ENCODE peak calls at places on chromosomes 12 and 14, in nine cellular contexts. E is mammary epithelial cell, U is cardiac fibroblast, S is foreskin fibroblast, F is ovary, Q is adrenal gland, T is AG04450, J is IMR-90, K is hepatocyte. G is an unnamed sample.
A peak's percentile ranks its signal among the peaks of the same experiment; 100 is the strongest.

GRCh38 chr14:30214456-30215090 is 286.9 kb upstream of the PRKD1 start:
- DNase-seq in E (peak; percentile 55), U (peak; percentile 88), S (peak; percentile 64), F (no peak), Q (peak; percentile 34), T (peak; percentile 59), J (peak; percentile 85), K (peak; percentile 72), G (peak; percentile 79)

GRCh38 chr12:54220092-54220557 is 31.3 kb upstream of the SMUG1 start:
- DNase-seq in E (peak; percentile 79), U (peak; percentile 78), S (no peak), F (peak; percentile 72), Q (peak; percentile 76), T (peak; percentile 53), J (peak; percentile 74), K (peak; percentile 81), G (peak; percentile 74)

GRCh38 chr14:93114068-93114710 is 1.5 kb downstream of the ITPK1 start:
- DNase-seq in E (peak; percentile 20), U (no peak), S (no peak), F (peak; percentile 43), Q (no peak), T (no peak), J (no peak), K (peak; percentile 11), G (peak; percentile 14)

GRCh38 chr14:74886001-74886400 is 4.3 kb downstream of the DLST start:
- DNase-seq in E (peak; percentile 75), U (peak; percentile 92), S (peak; percentile 92), F (no peak), Q (no peak), T (peak; percentile 92), J (peak; percentile 98), K (no peak), G (peak; percentile 40)

GRCh38 chr12:15546102-15546701 is 223.9 kb downstream of the PTPRO start:
- DNase-seq in E (no peak), U (no peak), S (no peak), F (no peak), Q (no peak), T (no peak), J (no peak), K (no peak), G (no peak)

GRCh38 chr14:55604467-55604866 is 24.5 kb downstream of the KTN1 start:
- DNase-seq in E (no peak), U (no peak), S (no peak), F (no peak), Q (no peak), T (no peak), J (no peak), K (no peak), G (no peak)

GRCh38 chr14:74670726-74671125 is 42.2 kb downstream of the AREL1 start:
- DNase-seq in E (no peak), U (peak; percentile 45), S (no peak), F (no peak), Q (no peak), T (no peak), J (peak; percentile 82), K (no peak), G (no peak)

GRCh38 chr12:109680521-109681030 is 33.0 kb upstream of the FAM222A start:
- DNase-seq in E (no peak), U (no peak), S (no peak), F (no peak), Q (peak; percentile 47), T (no peak), J (no peak), K (no peak), G (no peak)

DNA sequence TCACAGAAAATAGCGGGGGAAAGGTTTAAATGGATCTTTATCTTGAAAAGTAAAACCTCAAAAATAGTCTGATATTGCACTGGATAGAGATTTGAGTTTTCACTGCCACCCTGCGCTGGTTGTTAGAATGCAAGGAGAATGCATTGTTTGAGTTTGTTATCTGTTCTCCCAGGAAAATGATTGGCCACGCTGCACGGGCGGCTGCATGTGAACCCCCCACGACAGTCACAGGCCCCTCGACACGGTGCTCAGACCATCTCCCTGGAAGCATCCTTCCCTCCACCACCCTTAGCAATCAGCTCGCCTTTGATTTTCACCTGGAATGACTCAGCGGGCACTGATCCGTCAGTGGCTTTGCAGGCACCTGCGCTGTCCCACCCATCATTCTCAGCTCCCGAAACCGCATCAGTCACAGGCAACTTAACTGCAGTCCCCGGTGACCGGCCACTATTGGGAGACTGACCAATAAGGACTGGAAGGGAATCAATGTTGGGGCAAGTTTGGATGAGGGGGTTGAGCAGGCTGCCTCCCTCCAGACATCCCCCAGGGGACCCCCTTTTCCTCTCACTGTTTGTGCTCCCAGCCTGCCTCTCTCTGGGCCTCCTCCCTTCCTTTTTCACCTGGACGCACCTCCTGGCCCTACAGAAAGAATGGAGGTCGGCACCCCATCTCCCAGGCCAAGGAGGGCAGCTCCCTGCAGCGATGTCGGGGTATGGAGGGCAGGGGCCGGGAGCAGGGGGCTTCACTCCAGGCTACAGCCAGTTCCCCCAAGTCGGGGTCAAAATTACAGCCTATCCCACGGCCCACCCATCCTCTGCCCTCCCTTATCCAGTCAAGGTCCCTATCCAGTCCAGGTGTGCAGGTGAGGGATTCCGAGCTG is 28.5 kb upstream of the C14orf180 start:
- DNase-seq in E (no peak), U (no peak), S (no peak), F (no peak), Q (peak; percentile 13), T (no peak), J (no peak), K (no peak), G (no peak)
- TF ChIP-seq CTCF in E (peak; percentile 47), U (no peak), S (no peak), F (no peak), Q (no peak), T (no peak), J (no peak), K (peak; percentile 12), G (no peak)

GRCh38 chr12:58922849-58923248 is 2.5 kb upstream of the LRIG3 start:
- DNase-seq in E (no peak), U (peak; percentile 46), S (peak; percentile 73), F (no peak), Q (no peak), T (no peak), J (peak; percentile 70), K (no peak), G (peak; percentile 54)

GRCh38 chr12:58919271-58920101 is 818 bp downstream of the LRIG3 start:
- DNase-seq in E (peak; percentile 76), U (peak; percentile 38), S (peak; percentile 18), F (peak; percentile 63), Q (peak; percentile 34), T (no peak), J (peak; percentile 58), K (peak; percentile 45), G (peak; percentile 66)

GRCh38 chr12:58923781-58924180 is 3.5 kb upstream of the LRIG3 start:
- DNase-seq in E (no peak), U (no peak), S (no peak), F (no peak), Q (no peak), T (no peak), J (no peak), K (no peak), G (peak; percentile 65)

GRCh38 chr12:58920102-58920955 is at the start of gene LRIG3:
- DNase-seq in E (peak; percentile 88), U (peak; percentile 91), S (peak; percentile 90), F (peak; percentile 94), Q (peak; percentile 73), T (peak; percentile 76), J (peak; percentile 89), K (peak; percentile 96), G (peak; percentile 64)

DNA sequence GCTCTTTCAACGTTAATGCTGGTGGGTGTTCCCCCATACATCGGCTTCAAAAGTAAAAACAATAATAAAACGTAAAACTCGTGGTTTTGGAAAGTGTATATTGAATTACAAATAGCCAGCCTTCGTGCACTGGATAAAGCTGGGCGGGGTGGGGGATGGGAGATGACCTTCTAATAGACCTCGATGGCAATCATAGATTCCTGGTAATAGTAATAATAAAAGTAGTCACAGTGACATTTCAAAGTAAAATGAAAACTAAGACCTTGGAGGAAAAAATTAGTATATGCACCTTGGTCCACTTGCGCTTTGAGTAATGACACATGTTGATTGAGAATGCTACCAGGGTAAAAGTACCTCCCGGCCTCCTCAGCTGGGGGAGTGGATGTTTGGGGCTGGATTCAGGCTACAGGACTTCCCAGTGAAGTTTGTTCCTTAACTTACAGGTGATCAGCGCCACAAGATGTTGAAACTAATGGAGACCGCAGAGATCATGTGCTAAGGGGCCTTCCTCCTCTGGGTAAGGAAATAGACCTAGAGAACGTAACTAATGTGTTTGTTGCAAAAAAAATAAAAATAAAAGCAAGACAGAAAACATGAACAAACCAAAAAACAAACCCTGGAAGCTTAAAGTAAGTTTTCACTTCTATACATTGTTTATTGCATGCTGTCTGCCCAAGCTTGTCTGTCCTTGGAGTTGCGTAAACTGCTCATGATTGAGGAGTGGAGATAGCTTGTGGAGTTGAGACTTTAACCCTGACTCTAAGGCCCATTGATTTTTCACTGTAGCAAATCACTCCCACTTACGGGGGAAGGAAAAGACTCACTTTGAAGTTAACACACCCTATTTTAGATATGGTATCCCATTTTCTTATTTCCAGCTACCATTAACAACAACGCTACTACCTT is 905 bp upstream of the LRIG3 start:
- DNase-seq in E (no peak), U (no peak), S (no peak), F (peak; percentile 52), Q (no peak), T (no peak), J (no peak), K (peak; percentile 50), G (no peak)
- H3K4me3 ChIP-seq in E (peak overlapping the region; percentile 69), U (no peak overlapping the region), S (peak overlapping the region; percentile 94), F (peak overlapping the region; percentile 85), Q (no peak overlapping the region), T (peak overlapping the region; percentile 52), J (peak overlapping the region; percentile 80), K (no peak overlapping the region), G (peak overlapping the region; percentile 87)

GRCh38 chr12:116838395-116838794 is 42.8 kb downstream of the HRK start:
- DNase-seq in E (no peak), U (no peak), S (no peak), F (no peak), Q (no peak), T (no peak), J (no peak), K (no peak), G (no peak)

GRCh38 chr12:116835484-116835883 is 45.8 kb downstream of the HRK start:
- DNase-seq in E (no peak), U (no peak), S (no peak), F (no peak), Q (no peak), T (no peak), J (no peak), K (no peak), G (no peak)

GRCh38 chr12:116839287-116839830 is 41.9 kb downstream of the HRK start:
- DNase-seq in E (no peak), U (no peak), S (no peak), F (no peak), Q (no peak), T (no peak), J (no peak), K (no peak), G (no peak)

GRCh38 chr12:116832353-116832752 is 48.9 kb downstream of the HRK start:
- DNase-seq in E (no peak), U (no peak), S (peak; percentile 4), F (no peak), Q (no peak), T (no peak), J (no peak), K (no peak), G (no peak)

GRCh38 chr12:116837082-116837481 is 44.2 kb downstream of the HRK start:
- DNase-seq in E (no peak), U (no peak), S (no peak), F (no peak), Q (no peak), T (no peak), J (no peak), K (no peak), G (no peak)
- TF ChIP-seq CTCF in E (no peak), U (no peak), S (no peak), F (no peak), Q (no peak), T (no peak), J (no peak), K (no peak), G (no peak)

DNA sequence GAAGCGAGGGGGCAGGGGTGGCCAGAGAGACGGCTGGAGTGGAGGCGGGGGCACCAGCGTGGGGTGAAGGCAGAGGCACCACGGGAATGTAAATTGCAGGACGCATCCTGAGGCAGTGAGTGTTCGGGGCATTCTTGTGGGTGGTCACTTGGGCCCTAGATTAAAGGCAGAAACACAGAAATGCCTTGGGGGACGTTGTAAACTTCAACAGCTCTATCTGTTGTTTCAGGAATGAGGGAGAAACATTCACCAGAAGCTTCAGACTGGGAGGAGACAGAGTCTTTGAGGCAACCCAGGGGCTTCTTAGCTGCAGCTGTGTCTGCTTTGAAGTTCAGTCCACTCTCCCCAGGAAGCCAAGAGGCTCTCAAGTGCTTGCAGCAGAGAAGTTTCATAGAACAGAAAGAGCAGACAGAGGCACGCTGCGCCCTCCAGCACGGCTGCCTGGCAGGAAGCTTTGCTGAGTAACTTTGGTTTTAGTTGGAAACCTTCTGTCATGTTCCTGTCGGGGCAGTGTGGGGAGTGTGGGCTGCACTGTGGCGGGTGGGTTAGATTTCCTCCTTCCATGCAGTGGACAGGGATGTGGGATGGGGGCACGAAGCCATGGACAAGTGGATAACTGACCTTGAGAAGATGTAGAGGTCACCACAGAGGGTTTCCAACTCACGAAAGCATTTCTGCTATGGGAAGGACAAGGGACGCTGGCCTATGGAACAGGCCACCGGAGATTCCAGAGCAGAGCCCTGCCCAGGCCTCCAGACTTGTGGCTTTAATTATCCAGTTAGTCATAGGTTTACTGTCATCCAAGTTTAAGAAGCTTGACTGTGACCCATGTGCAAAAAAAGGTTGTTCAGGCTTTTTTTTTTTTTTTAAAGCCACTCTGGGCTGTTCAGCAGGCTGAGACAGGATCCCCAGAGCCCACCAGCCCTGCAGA is 107.6 kb downstream of the ARF6 start:
- DNase-seq in E (peak; percentile 87), U (peak; percentile 84), S (peak; percentile 96), F (peak; percentile 43), Q (peak; percentile 48), T (no peak), J (peak; percentile 84), K (peak; percentile 82), G (peak; percentile 60)
- H3K4me3 ChIP-seq in E (peak overlapping the region; percentile 9), U (no peak overlapping the region), S (peak overlapping the region; percentile 11), F (no peak overlapping the region), Q (no peak overlapping the region), T (peak overlapping the region; percentile 0), J (no peak overlapping the region), K (no peak overlapping the region), G (no peak overlapping the region)

G was measured in bronchial epithelial cell.